ENCODE peak calls at places on chromosome 1, in four cellular contexts. One of them, this sample, is unnamed.
A peak's percentile ranks its signal among the peaks of the same experiment; 100 is the strongest.

GRCh38 chr1:59012378-59012777 is 228.5 kb upstream of the JUN start:
- DNase-seq in MM.1S: no peak
- DNase-seq in fibroblast of lung: no peak
- DNase-seq in cardiac muscle cell: no peak
- DNase-seq in this sample: no peak

GRCh38 chr1:54107131-54107530 is 45.7 kb downstream of the CDCP2 start:
- DNase-seq in fibroblast of lung: peak; percentile 11
- DNase-seq in cardiac muscle cell: peak; percentile 28
- DNase-seq in MM.1S: no peak
- DNase-seq in this sample: no peak

GRCh38 chr1:163162281-163162937 is 40.3 kb downstream of the RGS5 start:
- DNase-seq in cardiac muscle cell: no peak
- DNase-seq in fibroblast of lung: peak; percentile 74
- DNase-seq in MM.1S: no peak
- DNase-seq in this sample: no peak

GRCh38 chr1:209398330-209398991 is 185.1 kb upstream of the CAMK1G start:
- DNase-seq in MM.1S: peak; percentile 83
- DNase-seq in fibroblast of lung: peak; percentile 78
- DNase-seq in cardiac muscle cell: peak; percentile 92
- DNase-seq in this sample: no peak

GRCh38 chr1:58783090-58783992 is 506 bp downstream of the JUN start:
- DNase-seq in fibroblast of lung: peak; percentile 64
- DNase-seq in MM.1S: peak; percentile 70
- DNase-seq in cardiac muscle cell: peak; percentile 73
- DNase-seq in this sample: peak; percentile 49

GRCh38 chr1:47187226-47187925 is 2.5 kb downstream of the PDZK1IP1 start:
- DNase-seq in cardiac muscle cell: no peak
- DNase-seq in fibroblast of lung: no peak
- DNase-seq in MM.1S: no peak
- DNase-seq in this sample: no peak

GRCh38 chr1:17143760-17144159 is 24.5 kb upstream of the PADI2 start:
- DNase-seq in cardiac muscle cell: no peak
- DNase-seq in MM.1S: no peak
- DNase-seq in fibroblast of lung: no peak
- DNase-seq in this sample: no peak

GRCh38 chr1:44791364-44791801 is 3.4 kb upstream of the BEST4 start:
- DNase-seq in cardiac muscle cell: no peak
- DNase-seq in fibroblast of lung: no peak
- DNase-seq in MM.1S: no peak
- DNase-seq in this sample: no peak

GRCh38 chr1:60173729-60174128 is 100.2 kb upstream of the C1orf87 start:
- DNase-seq in cardiac muscle cell: no peak
- DNase-seq in MM.1S: no peak
- DNase-seq in fibroblast of lung: no peak
- DNase-seq in this sample: no peak

GRCh38 chr1:26307363-26307781 is 936 bp upstream of the UBXN11 start:
- DNase-seq in cardiac muscle cell: no peak
- DNase-seq in fibroblast of lung: no peak
- DNase-seq in MM.1S: peak; percentile 65
- DNase-seq in this sample: no peak

GRCh38 chr1:3775248-3775497 is 2.6 kb downstream of the SMIM1 start:
- DNase-seq in MM.1S: no peak
- DNase-seq in fibroblast of lung: no peak
- DNase-seq in cardiac muscle cell: no peak
- DNase-seq in this sample: no peak

GRCh38 chr1:116166655-116167054 is 55.5 kb downstream of the MAB21L3 start:
- DNase-seq in cardiac muscle cell: no peak
- DNase-seq in fibroblast of lung: no peak
- DNase-seq in MM.1S: no peak
- DNase-seq in this sample: no peak

GRCh38 chr1:202848191-202848542 is 37.4 kb downstream of the PCAT6 start:
- DNase-seq in fibroblast of lung: no peak
- DNase-seq in MM.1S: no peak
- DNase-seq in cardiac muscle cell: no peak
- DNase-seq in this sample: peak; percentile 73

GRCh38 chr1:43367026-43367903 is 546 bp downstream of the ELOVL1 start:
- DNase-seq in MM.1S: peak; percentile 7
- DNase-seq in cardiac muscle cell: no peak
- DNase-seq in fibroblast of lung: no peak
- DNase-seq in this sample: peak; percentile 85

GRCh38 chr1:225525377-225525776 is 97.5 kb upstream of the LBR start:
- DNase-seq in fibroblast of lung: no peak
- DNase-seq in cardiac muscle cell: no peak
- DNase-seq in MM.1S: no peak
- DNase-seq in this sample: no peak

GRCh38 chr1:32742132-32742947 is 39.8 kb upstream of the SYNC start:
- DNase-seq in MM.1S: no peak
- DNase-seq in fibroblast of lung: no peak
- DNase-seq in cardiac muscle cell: no peak
- DNase-seq in this sample: no peak

GRCh38 chr1:215399787-215400186 is 167.3 kb upstream of the KCTD3 start:
- DNase-seq in MM.1S: no peak
- DNase-seq in cardiac muscle cell: no peak
- DNase-seq in fibroblast of lung: no peak
- DNase-seq in this sample: no peak

GRCh38 chr1:41743361-41743760 is 175.4 kb downstream of the HIVEP3 start:
- DNase-seq in MM.1S: no peak
- DNase-seq in fibroblast of lung: peak; percentile 56
- DNase-seq in cardiac muscle cell: no peak
- DNase-seq in this sample: no peak

GRCh38 chr1:206734499-206735142 is 36.0 kb upstream of the IL19 start:
- DNase-seq in fibroblast of lung: peak; percentile 43
- DNase-seq in cardiac muscle cell: peak; percentile 58
- DNase-seq in MM.1S: peak; percentile 77
- DNase-seq in this sample: peak; percentile 76

GRCh38 chr1:19688041-19688842 is 23.6 kb downstream of the HTR6 start:
- DNase-seq in MM.1S: no peak
- DNase-seq in cardiac muscle cell: no peak
- DNase-seq in fibroblast of lung: no peak
- DNase-seq in this sample: no peak

GRCh38 chr1:33276573-33277298 is 20.4 kb downstream of the ZNF362 start:
- DNase-seq in cardiac muscle cell: no peak
- DNase-seq in fibroblast of lung: no peak
- DNase-seq in MM.1S: no peak
- DNase-seq in this sample: no peak

GRCh38 chr1:236394905-236395779 is 1.1 kb downstream of the EDARADD start:
- DNase-seq in cardiac muscle cell: peak; percentile 34
- DNase-seq in MM.1S: no peak
- DNase-seq in fibroblast of lung: peak; percentile 9
- DNase-seq in this sample: peak; percentile 82

GRCh38 chr1:38533772-38534472 is 325.6 kb downstream of the RRAGC start:
- DNase-seq in fibroblast of lung: no peak
- DNase-seq in cardiac muscle cell: no peak
- DNase-seq in MM.1S: no peak
- DNase-seq in this sample: no peak

DNA sequence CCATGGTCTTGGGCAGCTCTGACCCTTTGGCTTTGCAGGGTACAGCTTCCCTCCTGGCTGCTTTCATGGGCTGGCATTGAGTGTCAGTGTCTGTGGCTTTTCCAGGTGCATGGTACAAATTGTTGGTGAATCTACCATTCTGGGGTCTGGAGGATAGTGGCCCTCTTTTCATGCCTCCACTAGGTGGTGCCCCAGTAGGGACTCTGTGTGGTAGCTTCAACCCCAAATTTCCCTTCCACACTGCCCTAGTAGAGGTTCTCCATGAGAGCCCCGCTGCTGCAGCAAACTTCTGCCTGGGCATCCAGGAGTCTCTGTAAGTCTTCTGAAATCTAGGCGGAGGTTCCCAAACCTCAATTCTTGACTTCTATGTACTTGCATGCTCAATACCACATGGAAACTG is 494.5 kb upstream of the LRRC7 start:
- DNase-seq in cardiac muscle cell: no peak
- DNase-seq in MM.1S: no peak
- DNase-seq in fibroblast of lung: no peak
- DNase-seq in this sample: no peak
- TF ChIP-seq CTCF in cardiac muscle cell: peak; percentile 20
- TF ChIP-seq CTCF in MM.1S: no peak
- TF ChIP-seq CTCF in fibroblast of lung: no peak
- TF ChIP-seq CTCF in this sample: peak; percentile 27

GRCh38 chr1:40690919-40691537 is 476 bp upstream of the NFYC start:
- DNase-seq in fibroblast of lung: no peak
- DNase-seq in MM.1S: no peak
- DNase-seq in cardiac muscle cell: no peak
- DNase-seq in this sample: no peak

GRCh38 chr1:40689737-40690136 is 1.8 kb upstream of the NFYC start:
- DNase-seq in fibroblast of lung: no peak
- DNase-seq in cardiac muscle cell: no peak
- DNase-seq in MM.1S: no peak
- DNase-seq in this sample: no peak

GRCh38 chr1:40693425-40693824 is 1.9 kb downstream of the NFYC start:
- DNase-seq in cardiac muscle cell: no peak
- DNase-seq in MM.1S: no peak
- DNase-seq in fibroblast of lung: no peak
- DNase-seq in this sample: no peak

GRCh38 chr1:40692429-40692905 is 963 bp downstream of the NFYC start:
- DNase-seq in cardiac muscle cell: peak; percentile 47
- DNase-seq in MM.1S: no peak
- DNase-seq in fibroblast of lung: peak; percentile 40
- DNase-seq in this sample: no peak

DNA sequence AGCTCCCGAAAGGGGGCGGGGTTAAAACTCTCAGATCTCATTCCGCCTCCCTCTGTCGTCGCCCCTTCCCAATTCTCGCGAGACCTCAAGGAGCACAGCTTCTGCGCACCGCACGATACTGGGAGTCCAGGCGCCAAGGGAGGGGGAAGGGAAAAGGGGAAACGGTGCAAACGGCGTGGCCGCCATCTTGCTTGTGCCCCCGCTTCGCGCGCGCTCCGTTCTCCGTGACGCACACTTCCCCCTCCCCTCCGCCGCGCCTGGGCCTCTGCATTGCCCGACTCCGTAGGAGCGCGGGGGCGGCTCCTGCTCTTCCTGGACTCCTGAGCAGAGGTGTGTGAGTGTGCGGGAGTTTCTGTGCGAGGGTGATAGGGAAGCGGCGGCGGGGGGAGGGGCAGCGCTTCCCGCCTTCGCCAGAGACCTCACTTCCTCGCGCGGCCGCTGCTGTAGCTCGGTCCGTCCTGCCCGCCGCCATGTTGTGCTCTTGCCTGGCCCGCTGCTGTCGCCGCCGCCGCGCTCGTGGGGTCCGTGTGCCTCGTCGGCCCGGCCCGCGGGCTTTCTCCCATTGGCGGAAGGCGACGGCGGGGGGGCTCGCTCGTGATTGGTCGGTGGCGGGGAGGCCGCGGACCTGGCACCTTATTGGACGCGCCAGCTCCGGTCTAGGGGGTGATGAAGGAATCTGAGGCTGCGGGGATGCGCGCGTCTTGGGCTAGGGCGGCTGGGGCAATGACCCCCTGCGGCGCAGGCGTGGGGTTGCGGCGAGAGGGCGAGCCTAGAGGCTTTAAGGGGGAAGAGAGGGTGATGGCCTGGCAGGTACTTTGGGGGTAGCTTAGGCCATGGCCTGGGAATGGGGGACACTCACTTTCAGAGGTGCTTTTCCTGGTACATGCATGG is at the start of gene NFYC:
- DNase-seq in fibroblast of lung: peak; percentile 99
- DNase-seq in MM.1S: peak; percentile 97
- DNase-seq in cardiac muscle cell: peak; percentile 99
- DNase-seq in this sample: peak; percentile 94
- TF ChIP-seq CTCF in fibroblast of lung: no peak
- TF ChIP-seq CTCF in MM.1S: no peak
- TF ChIP-seq CTCF in cardiac muscle cell: no peak
- TF ChIP-seq CTCF in this sample: no peak

GRCh38 chr1:235160965-235161684 is at the start of gene RBM34:
- DNase-seq in fibroblast of lung: peak; percentile 90
- DNase-seq in cardiac muscle cell: peak; percentile 93
- DNase-seq in MM.1S: peak; percentile 92
- DNase-seq in this sample: peak; percentile 90
- TF ChIP-seq CTCF in fibroblast of lung: no peak
- TF ChIP-seq CTCF in cardiac muscle cell: no peak
- TF ChIP-seq CTCF in MM.1S: peak; percentile 18
- TF ChIP-seq CTCF in this sample: no peak

GRCh38 chr1:204027446-204027845 is 45.5 kb upstream of the SOX13 start:
- DNase-seq in fibroblast of lung: no peak
- DNase-seq in MM.1S: no peak
- DNase-seq in cardiac muscle cell: no peak
- DNase-seq in this sample: no peak
- TF ChIP-seq CTCF in fibroblast of lung: no peak
- TF ChIP-seq CTCF in MM.1S: no peak
- TF ChIP-seq CTCF in cardiac muscle cell: no peak
- TF ChIP-seq CTCF in this sample: no peak

GRCh38 chr1:51093566-51093965 is 8.5 kb upstream of the C1orf185 start:
- DNase-seq in cardiac muscle cell: peak; percentile 64
- DNase-seq in MM.1S: no peak
- DNase-seq in fibroblast of lung: peak; percentile 58
- DNase-seq in this sample: no peak

GRCh38 chr1:51086496-51087271 is 15.3 kb upstream of the C1orf185 start:
- DNase-seq in MM.1S: no peak
- DNase-seq in cardiac muscle cell: no peak
- DNase-seq in fibroblast of lung: no peak
- DNase-seq in this sample: no peak

DNA sequence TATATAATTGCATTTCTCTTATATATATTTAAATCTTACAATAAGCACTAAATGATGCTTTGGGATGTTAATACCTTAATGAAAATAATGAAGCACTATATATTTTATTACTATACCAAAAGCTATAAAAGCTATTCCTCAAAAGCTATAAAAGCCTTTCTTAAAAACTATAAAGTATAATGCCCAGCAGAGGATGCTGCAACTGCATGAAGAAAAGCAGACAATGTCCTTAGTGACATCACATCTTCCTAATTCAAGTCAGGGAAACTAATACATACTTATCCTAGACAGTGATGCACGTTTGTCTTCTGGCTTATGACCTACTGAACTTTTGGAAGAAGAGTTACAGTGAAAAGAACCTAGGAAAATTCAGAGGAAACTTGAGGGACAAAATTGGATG is 13.6 kb upstream of the C1orf185 start:
- DNase-seq in fibroblast of lung: peak; percentile 9
- DNase-seq in cardiac muscle cell: peak; percentile 38
- DNase-seq in MM.1S: peak; percentile 12
- DNase-seq in this sample: peak; percentile 28
- TF ChIP-seq CTCF in fibroblast of lung: peak; percentile 21
- TF ChIP-seq CTCF in cardiac muscle cell: peak; percentile 29
- TF ChIP-seq CTCF in MM.1S: peak; percentile 33
- TF ChIP-seq CTCF in this sample: peak; percentile 44

This sample was measured in GM13977.